ENCODE peak calls at places on chromosomes 3 and 15, in six cellular contexts. D is neural progenitor cell, L is retinal pigment epithelial cell, W is keratinocyte, Y is dorsolateral prefrontal cortex, A is cardiac muscle cell. R is an unnamed sample.

GRCh38 chr3:192001217-192001616 is 540.3 kb downstream of the PYDC2 start:
- DNase-seq in D (no peak), L (no peak), W (no peak), Y (no peak), A (no peak), R (no peak)

GRCh38 chr3:72347819-72348319 is 500.4 kb downstream of the SHQ1 start:
- DNase-seq in D (peak; percentile 62), L (peak; percentile 78), W (peak; percentile 30), Y (peak; percentile 42), A (peak; percentile 28), R (peak; percentile 88)

GRCh38 chr3:160162440-160162839 is 62.8 kb upstream of the C3orf80 start:
- DNase-seq in D (peak; percentile 94), L (no peak), W (no peak), Y (no peak), A (peak; percentile 61), R (no peak)

GRCh38 chr3:14521611-14522010 is 18.5 kb downstream of the GRIP2 start:
- DNase-seq in D (no peak), L (no peak), W (no peak), Y (no peak), A (no peak), R (no peak)

GRCh38 chr3:30664449-30664848 is 58.0 kb downstream of the TGFBR2 start:
- DNase-seq in D (no peak), L (no peak), W (no peak), Y (no peak), A (no peak), R (no peak)

GRCh38 chr3:6921041-6921440 is 60.1 kb downstream of the GRM7 start:
- DNase-seq in D (no peak), L (no peak), W (no peak), Y (peak; percentile 13), A (no peak), R (no peak)

GRCh38 chr3:30471076-30471475 is 135.3 kb upstream of the TGFBR2 start:
- DNase-seq in D (no peak), L (no peak), W (no peak), Y (no peak), A (no peak), R (no peak)

GRCh38 chr3:44198265-44198956 is 43.3 kb upstream of the TOPAZ1 start:
- DNase-seq in D (peak; percentile 92), L (peak; percentile 21), W (no peak), Y (peak; percentile 78), A (peak; percentile 88), R (peak; percentile 48)

GRCh38 chr3:128497305-128498126 is 4.5 kb upstream of the GATA2 start:
- DNase-seq in D (peak; percentile 90), L (no peak), W (no peak), Y (peak; percentile 70), A (peak; percentile 80), R (no peak)

GRCh38 chr15:87021771-87022170 is 942.1 kb downstream of the AGBL1 start:
- DNase-seq in D (no peak), L (no peak), W (no peak), Y (no peak), A (no peak), R (no peak)

GRCh38 chr3:172135766-172136729 is 96.7 kb downstream of the FNDC3B start:
- DNase-seq in D (no peak), L (no peak), W (no peak), Y (no peak), A (no peak), R (peak; percentile 67)

GRCh38 chr3:179146911-179147570 is 1.1 kb upstream of the PIK3CA start:
- DNase-seq in D (peak; percentile 59), L (no peak), W (no peak), Y (no peak), A (peak; percentile 67), R (no peak)

GRCh38 chr15:58444056-58444455 is 12.3 kb downstream of the LIPC start:
- DNase-seq in D (no peak), L (no peak), W (no peak), Y (no peak), A (no peak), R (no peak)

GRCh38 chr3:164332856-164333802 is 745.2 kb downstream of the SI start:
- DNase-seq in D (peak; percentile 82), L (no peak), W (no peak), Y (no peak), A (peak; percentile 54), R (no peak)

GRCh38 chr3:324423-324822 is 127.9 kb downstream of the CHL1 start:
- DNase-seq in D (no peak), L (no peak), W (no peak), Y (no peak), A (no peak), R (no peak)

GRCh38 chr3:57298041-57298440 is 5.6 kb upstream of the ASB14 start:
- DNase-seq in D (no peak), L (no peak), W (no peak), Y (no peak), A (no peak), R (no peak)

GRCh38 chr3:104362319-104362718 is 1004.4 kb upstream of the ALCAM start:
- DNase-seq in D (no peak), L (no peak), W (no peak), Y (no peak), A (no peak), R (no peak)

GRCh38 chr3:197711973-197712707 is 24.6 kb downstream of the RUBCN start:
- DNase-seq in D (peak; percentile 32), L (peak; percentile 96), W (peak; percentile 81), Y (peak; percentile 94), A (peak; percentile 77), R (peak; percentile 92)

GRCh38 chr3:2837233-2837632 is 272.9 kb downstream of the IL5RA start:
- DNase-seq in D (no peak), L (no peak), W (no peak), Y (no peak), A (peak; percentile 41), R (no peak)

GRCh38 chr3:74351213-74351612 is 263.2 kb downstream of the CNTN3 start:
- DNase-seq in D (no peak), L (no peak), W (no peak), Y (peak; percentile 62), A (no peak), R (no peak)

GRCh38 chr3:74349035-74349434 is 265.4 kb downstream of the CNTN3 start:
- DNase-seq in D (no peak), L (no peak), W (no peak), Y (no peak), A (no peak), R (no peak)

GRCh38 chr3:74348421-74348820 is 266.0 kb downstream of the CNTN3 start:
- DNase-seq in D (no peak), L (no peak), W (no peak), Y (no peak), A (no peak), R (no peak)

GRCh38 chr3:74352166-74352565 is 262.3 kb downstream of the CNTN3 start:
- DNase-seq in D (no peak), L (no peak), W (no peak), Y (no peak), A (no peak), R (no peak)

DNA sequence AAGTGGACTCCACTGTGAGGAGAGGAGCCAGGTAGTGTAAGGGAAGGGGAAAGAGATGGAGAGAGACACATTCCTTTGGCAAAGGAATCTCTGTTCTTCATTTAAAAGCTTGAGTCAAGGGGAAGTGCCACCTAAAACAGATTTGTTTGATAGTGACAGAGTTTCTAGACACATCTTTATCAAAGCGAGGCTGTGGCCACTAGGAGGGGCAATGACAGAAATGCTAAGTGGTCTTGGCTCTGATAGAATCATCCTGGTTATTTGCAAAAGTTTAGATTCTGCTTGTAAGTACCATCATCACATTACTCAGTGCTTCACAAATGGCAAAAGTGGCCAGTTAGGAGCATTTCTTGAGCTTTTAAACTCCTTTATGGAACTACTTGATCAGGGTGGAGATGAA is 261.4 kb downstream of the CNTN3 start:
- DNase-seq in D (peak; percentile 23), L (no peak), W (no peak), Y (no peak), A (peak; percentile 9), R (no peak)
- TF ChIP-seq CTCF in D (peak; percentile 49), L (peak; percentile 20), W (no peak), Y (no peak), A (no peak), R (no peak)

GRCh38 chr15:59636184-59636583 is 21.1 kb downstream of the GTF2A2 start:
- DNase-seq in D (no peak), L (no peak), W (no peak), Y (no peak), A (no peak), R (no peak)

DNA sequence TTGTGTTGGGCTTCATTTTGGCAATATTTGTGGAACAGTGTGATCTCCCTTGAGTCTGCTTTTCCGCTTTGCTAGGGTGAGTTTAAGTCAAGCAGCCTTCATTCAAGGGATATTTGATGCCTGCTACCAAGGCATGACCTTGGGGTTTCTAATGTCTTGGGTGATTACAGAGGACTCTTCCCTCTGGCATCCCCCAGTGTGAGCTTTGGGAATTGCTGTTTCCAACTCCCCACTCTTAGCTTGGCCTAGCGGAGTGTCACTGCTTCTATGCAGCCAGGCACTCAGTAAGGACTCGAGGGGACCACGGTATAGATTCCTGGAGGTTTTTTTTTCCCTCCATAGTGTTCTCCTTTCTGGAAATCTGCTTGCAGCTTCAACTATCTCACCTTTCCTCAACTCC is 21.1 kb downstream of the GCNT3 start:
- DNase-seq in D (peak; percentile 69), L (no peak), W (no peak), Y (no peak), A (peak; percentile 58), R (no peak)
- TF ChIP-seq CTCF in D (peak; percentile 59), L (peak; percentile 46), W (peak; percentile 51), Y (no peak), A (peak; percentile 53), R (no peak)

DNA sequence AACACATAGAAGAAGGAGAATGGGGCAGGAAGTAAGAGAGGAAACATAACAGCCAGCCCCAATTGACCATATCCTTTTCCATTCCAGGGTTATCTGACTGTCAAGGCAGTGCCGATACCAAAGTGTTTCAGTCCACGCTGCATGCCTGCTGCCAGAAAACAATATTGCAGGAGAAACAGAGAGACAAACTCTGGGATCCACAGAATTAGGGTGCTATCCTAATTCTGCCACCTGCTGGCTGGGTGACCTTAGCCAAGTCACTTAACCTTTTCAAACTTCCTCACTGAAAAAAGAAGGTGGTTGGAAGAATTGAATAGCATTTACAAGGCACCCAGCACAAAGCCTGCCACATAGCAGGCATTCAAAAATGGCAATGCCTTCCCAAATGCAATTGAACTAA is 32.0 kb downstream of the GLB1 start:
- DNase-seq in D (no peak), L (no peak), W (no peak), Y (no peak), A (no peak), R (no peak)
- TF ChIP-seq CTCF in D (no peak), L (no peak), W (peak; percentile 44), Y (no peak), A (no peak), R (peak; percentile 33)

DNA sequence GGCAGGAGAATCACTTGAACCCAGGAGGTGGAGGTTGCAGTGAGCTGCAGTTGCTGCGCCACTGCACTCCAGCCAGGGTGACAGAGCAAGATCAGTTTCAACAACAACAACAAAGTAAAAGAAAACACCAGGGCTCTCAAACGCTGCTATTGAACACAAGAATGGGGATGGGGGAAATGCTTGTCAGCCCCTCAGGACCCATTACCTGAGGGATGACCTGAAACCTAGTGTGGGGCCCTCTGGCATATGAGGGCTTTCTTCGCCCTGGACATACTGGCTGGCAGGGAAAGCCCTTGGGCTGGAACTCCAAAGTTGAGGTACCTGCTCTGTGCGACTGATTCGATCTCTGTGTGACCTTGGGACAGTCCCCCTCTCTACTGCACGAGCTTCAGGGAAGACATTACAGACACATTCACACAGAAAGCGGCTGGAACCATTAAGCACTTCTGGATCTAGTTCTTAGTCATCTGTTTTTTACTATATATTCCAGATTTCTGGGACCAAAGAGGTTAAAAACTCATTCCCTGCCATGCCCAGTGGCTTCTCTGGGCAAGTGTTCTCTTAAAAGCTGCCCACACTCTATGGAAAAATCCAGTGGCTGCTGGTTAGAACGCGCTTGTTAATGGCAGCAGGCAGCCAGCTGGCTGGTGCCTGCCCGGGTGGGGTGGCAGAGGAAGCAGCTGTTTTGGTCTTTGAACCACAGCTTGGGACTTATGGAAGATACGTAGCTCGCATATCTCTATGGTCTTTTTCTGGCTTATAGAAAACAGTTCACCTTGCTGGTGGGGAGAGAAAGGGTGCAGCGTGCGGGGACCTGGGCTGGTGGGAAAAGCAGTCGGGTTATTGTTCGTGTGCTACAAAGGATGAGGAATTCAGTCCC is 57.2 kb downstream of the ATP1B3 start:
- DNase-seq in D (no peak), L (no peak), W (no peak), Y (no peak), A (no peak), R (no peak)
- TF ChIP-seq CTCF in D (no peak), L (no peak), W (no peak), Y (no peak), A (no peak), R (no peak)